ENCODE peak calls at places on chromosomes 11 and 22, in four cellular contexts. L is naive thymus-derived CD8-positive, alpha-beta T cell; Y is fibroblast of lung; W is stimulated activated naive CD4-positive, alpha-beta T cell. U is an unnamed sample.

GRCh38 chr22:28923826-28924732 is 40.7 kb downstream of the ZNRF3 start:
- DNase-seq in L (no peak), W (no peak), Y (no peak), U (no peak)

GRCh38 chr11:11229691-11230090 is 123.4 kb downstream of the CSNK2A3 start:
- DNase-seq in W (no peak), L (no peak), Y (no peak), U (no peak)

GRCh38 chr11:129131361-129131760 is 60.8 kb downstream of the ARHGAP32 start:
- DNase-seq in W (no peak), Y (no peak), L (no peak), U (no peak)

GRCh38 chr11:131275580-131275979 is 94.8 kb upstream of the NTM start:
- DNase-seq in Y (no peak), L (no peak), W (no peak), U (no peak)

GRCh38 chr11:46826310-46827044 is 19.6 kb downstream of the CKAP5 start:
- DNase-seq in L (peak; percentile 71), W (peak; percentile 69), Y (peak; percentile 75), U (peak; percentile 85)

GRCh38 chr11:72786305-72787261 is 7.3 kb downstream of the STARD10 start:
- DNase-seq in Y (no peak), L (no peak), W (no peak), U (no peak)

GRCh38 chr11:35579557-35580396 is 38.5 kb upstream of the FJX1 start:
- DNase-seq in L (no peak), Y (peak; percentile 97), W (no peak), U (peak; percentile 93)

GRCh38 chr11:61962213-61963015 is 5.0 kb downstream of the FTH1 start:
- DNase-seq in W (no peak), Y (peak; percentile 54), L (no peak), U (no peak)

GRCh38 chr11:45036010-45036409 is 85.3 kb upstream of the TP53I11 start:
- DNase-seq in L (no peak), Y (no peak), W (no peak), U (no peak)

GRCh38 chr11:97722065-97722464 is 1298.7 kb upstream of the CNTN5 start:
- DNase-seq in Y (peak; percentile 94), L (no peak), W (no peak), U (peak; percentile 93)

GRCh38 chr11:48043998-48044512 is 63.7 kb downstream of the PTPRJ start:
- DNase-seq in Y (no peak), L (no peak), W (no peak), U (no peak)

GRCh38 chr11:13465909-13466371 is 2.9 kb upstream of the BTBD10 start:
- DNase-seq in W (peak; percentile 8), L (peak; percentile 22), Y (peak; percentile 64), U (peak; percentile 30)

GRCh38 chr11:33997473-33998347 is 53.8 kb upstream of the CAPRIN1 start:
- DNase-seq in Y (peak; percentile 2), W (no peak), L (no peak), U (peak; percentile 10)

GRCh38 chr22:38309614-38310517 is 7.4 kb downstream of the CSNK1E start:
- DNase-seq in Y (peak; percentile 42), L (no peak), W (no peak), U (no peak)

GRCh38 chr11:33135216-33135615 is 26.1 kb downstream of the CSTF3 start:
- DNase-seq in Y (peak; percentile 91), W (no peak), L (no peak), U (peak; percentile 81)

GRCh38 chr11:34154059-34154875 is 48.8 kb downstream of the NAT10 start:
- DNase-seq in L (no peak), Y (no peak), W (no peak), U (no peak)

GRCh38 chr11:120219935-120220746 is 9.3 kb downstream of the OAF start:
- DNase-seq in L (no peak), Y (no peak), W (no peak), U (no peak)

GRCh38 chr11:125777309-125777708 is 1.3 kb downstream of the PATE2 start:
- DNase-seq in L (no peak), W (no peak), Y (no peak), U (no peak)

GRCh38 chr11:282630-283360 is 4.6 kb downstream of the NLRP6 start:
- DNase-seq in W (no peak), Y (no peak), L (no peak), U (no peak)

GRCh38 chr11:20671856-20672546 is 2.6 kb downstream of the NELL1 start:
- DNase-seq in Y (no peak), W (no peak), L (no peak), U (peak; percentile 6)

GRCh38 chr11:65423516-65424199 is 1.1 kb downstream of the NEAT1 start:
- DNase-seq in L (peak; percentile 51), Y (peak; percentile 49), W (peak; percentile 50), U (peak; percentile 73)